ENCODE peak calls at places on chromosomes 5 and 9, in ten cellular contexts. F is natural killer cell treated with Interleukin-12 subunit alpha and Interleukin-12 subunit beta and Interleukin-15 and Interleukin-18, amount 100 ng/mL, for 72 hours; H is A673; E is tibial artery; Y is stimulated activated naive CD8-positive, alpha-beta T cell treated with anti-CD3 and anti-CD28 coated beads, Interleukin-15, Interleukin-2, amounts not matched to agents 100 U/mL and 50 U/mL, for 24 hours; V is activated CD4-positive, alpha-beta T cell treated with anti-CD3 and anti-CD28 coated beads for 36 hours; C is AG09309; M is breast epithelium; U is stimulated activated CD4-positive, alpha-beta T cell treated with anti-CD3 and anti-CD28 coated beads, Interleukin-12 subunit alpha, Interleukin-12 subunit beta, amount 100 ng/mL, for 48 hours; Z is non-pigmented ciliary epithelial cell. I is an unnamed sample.

GRCh38 chr5:123429993-123430392 is 6.8 kb upstream of the CEP120 start:
- DNase-seq in F (no peak), H (peak), E (no peak), Y (no peak), V (peak), C (peak), M (no peak), U (no peak), Z (peak), I (no peak)

GRCh38 chr5:95555553-95555952 is 652 bp downstream of the ARSK start:
- DNase-seq in F (no peak), H (no peak), E (no peak), Y (no peak), V (no peak), C (no peak), M (no peak), U (no peak), Z (no peak), I (no peak)

GRCh38 chr9:88303785-88304495 is 84.3 kb upstream of the SPIN1 start:
- DNase-seq in F (peak), H (peak), E (no peak), Y (peak), V (peak), C (peak), M (no peak), U (peak), Z (peak), I (no peak)

GRCh38 chr9:131677445-131678180 is 62.3 kb downstream of the RAPGEF1 start:
- DNase-seq in F (no peak), H (no peak), E (no peak), Y (no peak), V (no peak), C (no peak), M (no peak), U (no peak), Z (no peak), I (no peak)

GRCh38 chr9:14524881-14525515 is 168.2 kb downstream of the ZDHHC21 start:
- DNase-seq in F (no peak), H (no peak), E (no peak), Y (no peak), V (no peak), C (no peak), M (no peak), U (no peak), Z (no peak), I (no peak)

GRCh38 chr5:139646912-139647391 is 1.2 kb upstream of the CXXC5 start:
- DNase-seq in F (no peak), H (no peak), E (peak), Y (peak), V (peak), C (no peak), M (peak), U (no peak), Z (no peak), I (no peak)

GRCh38 chr9:121261107-121261460 is 6.9 kb upstream of the GSN start:
- DNase-seq in F (no peak), H (peak), E (no peak), Y (no peak), V (no peak), C (no peak), M (no peak), U (no peak), Z (no peak), I (no peak)

GRCh38 chr5:176406436-176407052 is 9.8 kb downstream of the CLTB start:
- DNase-seq in F (no peak), H (no peak), E (peak), Y (no peak), V (no peak), C (no peak), M (no peak), U (no peak), Z (no peak), I (no peak)

GRCh38 chr5:107067391-107067790 is 603.3 kb downstream of the EFNA5 start:
- DNase-seq in F (no peak), H (no peak), E (no peak), Y (no peak), V (no peak), C (no peak), M (no peak), U (no peak), Z (no peak), I (no peak)

GRCh38 chr5:761854-762685 is 22.5 kb downstream of the ZDHHC11B start:
- DNase-seq in F (no peak), H (no peak), E (no peak), Y (no peak), V (no peak), C (no peak), M (peak), U (no peak), Z (no peak), I (no peak)

GRCh38 chr9:5715548-5716127 is 86.7 kb downstream of the RIC1 start:
- DNase-seq in F (no peak), H (no peak), E (no peak), Y (no peak), V (no peak), C (no peak), M (no peak), U (no peak), Z (no peak), I (no peak)

GRCh38 chr5:50564558-50564957 is 101.9 kb upstream of the PARP8 start:
- DNase-seq in F (no peak), H (no peak), E (no peak), Y (no peak), V (no peak), C (no peak), M (no peak), U (no peak), Z (no peak), I (no peak)

GRCh38 chr9:126397056-126397455 is 70.4 kb downstream of the MVB12B start:
- DNase-seq in F (no peak), H (no peak), E (no peak), Y (peak), V (peak), C (no peak), M (no peak), U (peak), Z (no peak), I (no peak)

GRCh38 chr9:110850401-110851135 is 182.0 kb downstream of the MUSK start:
- DNase-seq in F (no peak), H (peak), E (no peak), Y (no peak), V (no peak), C (no peak), M (no peak), U (no peak), Z (no peak), I (no peak)

GRCh38 chr9:106403081-106403480 is 459.9 kb upstream of the ZNF462 start:
- DNase-seq in F (no peak), H (no peak), E (no peak), Y (no peak), V (no peak), C (no peak), M (no peak), U (no peak), Z (no peak), I (no peak)

GRCh38 chr5:88544131-88544530 is 275.5 kb upstream of the TMEM161B start:
- DNase-seq in F (no peak), H (no peak), E (no peak), Y (no peak), V (no peak), C (no peak), M (no peak), U (no peak), Z (no peak), I (no peak)

GRCh38 chr9:124359426-124359825 is 55.8 kb downstream of the PSMB7 start:
- DNase-seq in F (no peak), H (no peak), E (no peak), Y (no peak), V (no peak), C (no peak), M (no peak), U (no peak), Z (no peak), I (no peak)

GRCh38 chr5:31895199-31895598 is 256.3 kb downstream of the PDZD2 start:
- DNase-seq in F (no peak), H (no peak), E (no peak), Y (no peak), V (no peak), C (no peak), M (no peak), U (no peak), Z (no peak), I (no peak)

GRCh38 chr5:143029293-143029692 is 259.1 kb downstream of the ARHGAP26 start:
- DNase-seq in F (no peak), H (no peak), E (no peak), Y (no peak), V (no peak), C (no peak), M (no peak), U (no peak), Z (no peak), I (no peak)

GRCh38 chr5:1173485-1174070 is 27.8 kb upstream of the SLC6A19 start:
- DNase-seq in F (peak), H (no peak), E (no peak), Y (no peak), V (no peak), C (no peak), M (no peak), U (no peak), Z (no peak), I (no peak)

GRCh38 chr9:42386477-42386876 is 203.0 kb downstream of the SPATA31A6 start:
- DNase-seq in F (no peak), H (no peak), E (no peak), Y (no peak), V (no peak), C (no peak), M (no peak), U (no peak), Z (no peak), I (no peak)

GRCh38 chr9:13427587-13427986 is 148.1 kb upstream of the MPDZ start:
- DNase-seq in F (no peak), H (peak), E (no peak), Y (no peak), V (no peak), C (peak), M (no peak), U (peak), Z (no peak), I (no peak)

GRCh38 chr5:35134278-35135030 is 86.7 kb upstream of the AGXT2 start:
- DNase-seq in F (no peak), H (no peak), E (no peak), Y (no peak), V (no peak), C (no peak), M (no peak), U (no peak), Z (no peak), I (no peak)

GRCh38 chr5:73380710-73381586 is 67.6 kb downstream of the FOXD1 start:
- DNase-seq in F (no peak), H (no peak), E (no peak), Y (no peak), V (peak), C (no peak), M (no peak), U (no peak), Z (no peak), I (no peak)

GRCh38 chr9:16960084-16960483 is 89.6 kb upstream of the BNC2 start:
- DNase-seq in F (no peak), H (no peak), E (no peak), Y (no peak), V (peak), C (no peak), M (no peak), U (no peak), Z (peak), I (no peak)

GRCh38 chr9:83327323-83327722 is 210.9 kb downstream of the FRMD3 start:
- DNase-seq in F (no peak), H (peak), E (no peak), Y (no peak), V (no peak), C (no peak), M (no peak), U (no peak), Z (no peak), I (no peak)

GRCh38 chr5:175718401-175719108 is 60.7 kb downstream of the HRH2 start:
- DNase-seq in F (no peak), H (peak), E (peak), Y (peak), V (peak), C (no peak), M (peak), U (peak), Z (no peak), I (no peak)

GRCh38 chr5:25357605-25358004 is 712.8 kb upstream of the CDH10 start:
- DNase-seq in F (no peak), H (no peak), E (no peak), Y (no peak), V (no peak), C (no peak), M (no peak), U (no peak), Z (no peak), I (no peak)